ENCODE peak calls at places on chromosomes 13 and 19, in eight cellular contexts. P is AG04450, F is neural crest cell, I is Peyer's patch, X is foreskin fibroblast, G is GM23338, S is heart left ventricle, Y is A673. N is an unnamed sample.

GRCh38 chr19:611506-611869 is 21.8 kb downstream of the HCN2 start:
- DNase-seq in P (peak), F (no peak), I (no peak), X (peak), G (no peak), S (no peak), Y (peak), N (no peak)

GRCh38 chr19:33175886-33176669 is 18.1 kb upstream of the LRP3 start:
- DNase-seq in P (no peak), F (no peak), I (no peak), X (no peak), G (no peak), S (peak), Y (peak), N (peak)

GRCh38 chr13:57843555-57843954 is 212.0 kb downstream of the PCDH17 start:
- DNase-seq in P (no peak), F (no peak), I (no peak), X (no peak), G (no peak), S (no peak), Y (no peak), N (no peak)

GRCh38 chr19:48638831-48639381 is 1.7 kb upstream of the DBP start:
- DNase-seq in P (no peak), F (no peak), I (no peak), X (no peak), G (peak), S (no peak), Y (no peak), N (no peak)

GRCh38 chr13:76903544-76904162 is 17.4 kb upstream of the KCTD12 start:
- DNase-seq in P (peak), F (peak), I (no peak), X (peak), G (peak), S (peak), Y (peak), N (peak)

GRCh38 chr19:6730153-6730804 is 7.1 kb downstream of the GPR108 start:
- DNase-seq in P (no peak), F (no peak), I (peak), X (no peak), G (peak), S (no peak), Y (peak), N (peak)

GRCh38 chr13:40172149-40172591 is 494.3 kb downstream of the FOXO1 start:
- DNase-seq in P (no peak), F (no peak), I (no peak), X (no peak), G (peak), S (no peak), Y (no peak), N (no peak)

GRCh38 chr19:36128392-36128736 is 11.5 kb upstream of the CAPNS1 start:
- DNase-seq in P (no peak), F (no peak), I (peak), X (no peak), G (peak), S (no peak), Y (no peak), N (no peak)

GRCh38 chr19:39448271-39448670 is 2.9 kb downstream of the SUPT5H start:
- DNase-seq in P (no peak), F (no peak), I (no peak), X (peak), G (no peak), S (no peak), Y (no peak), N (no peak)

GRCh38 chr19:41753936-41754529 is 1.3 kb upstream of the CEACAM6 start:
- DNase-seq in P (no peak), F (peak), I (no peak), X (peak), G (peak), S (no peak), Y (peak), N (peak)

GRCh38 chr13:28140433-28141125 is 2.2 kb downstream of the PAN3 start:
- DNase-seq in P (no peak), F (no peak), I (no peak), X (no peak), G (peak), S (no peak), Y (peak), N (no peak)

GRCh38 chr13:113001251-113002140 is 32.5 kb downstream of the MCF2L start:
- DNase-seq in P (no peak), F (peak), I (no peak), X (peak), G (peak), S (no peak), Y (peak), N (peak)

GRCh38 chr13:91426913-91427312 is 28.5 kb downstream of the GPC5 start:
- DNase-seq in P (no peak), F (no peak), I (no peak), X (no peak), G (no peak), S (no peak), Y (no peak), N (no peak)

GRCh38 chr13:102128216-102128800 is 273.5 kb downstream of the FGF14 start:
- DNase-seq in P (no peak), F (no peak), I (no peak), X (peak), G (no peak), S (no peak), Y (peak), N (no peak)

GRCh38 chr13:30792257-30793000 is 57.1 kb downstream of the ALOX5AP start:
- DNase-seq in P (peak), F (no peak), I (peak), X (peak), G (peak), S (peak), Y (no peak), N (peak)

GRCh38 chr13:68304287-68304893 is 1074.3 kb upstream of the PCDH9 start:
- DNase-seq in P (no peak), F (no peak), I (no peak), X (no peak), G (peak), S (no peak), Y (peak), N (no peak)
- TF ChIP-seq CTCF in P (peak), F (peak), I (peak), X (no peak), G (peak), S (peak), Y (peak), N (peak)

GRCh38 chr13:43023244-43023931 is at the start of gene DNAJC15:
- DNase-seq in P (peak), F (peak), I (peak), X (peak), G (peak), S (peak), Y (peak), N (peak)
- TF ChIP-seq CTCF in P (no peak), F (no peak), I (peak), X (no peak), G (no peak), S (no peak), Y (no peak), N (no peak)

DNA sequence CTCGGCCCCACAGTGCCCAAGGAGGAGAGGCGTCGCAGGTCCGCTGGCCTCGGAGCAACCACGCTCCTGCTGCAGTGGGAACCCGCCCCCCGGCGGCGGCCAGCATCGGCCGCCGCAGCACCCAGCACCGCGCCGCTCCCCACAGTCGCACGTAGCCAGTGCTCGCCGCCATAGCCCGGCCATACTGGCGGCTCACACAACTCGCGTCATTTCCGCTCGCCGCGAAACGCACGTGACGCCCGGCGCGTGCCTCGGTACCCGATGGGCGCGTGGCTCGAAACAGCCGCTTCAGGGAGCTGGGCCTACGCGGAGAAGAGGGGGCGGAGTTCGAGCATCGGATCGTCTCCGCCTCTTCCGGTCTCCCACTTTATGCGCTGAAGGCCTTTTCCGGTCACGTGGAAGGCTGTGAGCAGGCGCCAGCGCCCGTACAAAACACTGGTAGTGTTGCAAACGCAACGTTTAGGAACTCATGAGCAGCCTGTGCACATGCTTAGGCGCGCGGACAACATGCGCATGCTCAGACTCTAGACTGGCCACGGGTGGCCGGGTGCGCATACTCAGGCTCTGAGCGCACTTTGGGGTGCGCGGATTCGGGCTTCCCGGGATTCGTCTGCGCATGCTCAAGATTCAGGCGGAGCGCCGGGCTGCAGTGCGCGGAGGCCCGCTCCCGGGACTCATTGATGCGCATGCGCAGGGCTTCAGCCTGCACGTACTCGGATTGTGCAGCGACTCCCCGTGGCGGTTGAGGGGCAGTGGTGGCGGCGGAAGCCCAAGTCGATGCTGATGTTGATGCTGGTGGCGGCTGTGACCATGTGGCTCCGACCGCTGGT is at the start of the genes CATSPERD and LONP1:
- DNase-seq in P (peak), F (peak), I (peak), X (peak), G (peak), S (peak), Y (peak), N (peak)
- TF ChIP-seq CTCF in P (peak), F (peak), I (peak), X (peak), G (peak), S (peak), Y (peak), N (peak)

GRCh38 chr19:13091400-13092161 is 11.1 kb downstream of the LYL1 start:
- DNase-seq in P (no peak), F (no peak), I (no peak), X (peak), G (peak), S (peak), Y (peak), N (peak)
- TF ChIP-seq CTCF in P (no peak), F (no peak), I (no peak), X (no peak), G (no peak), S (no peak), Y (no peak), N (no peak)

DNA sequence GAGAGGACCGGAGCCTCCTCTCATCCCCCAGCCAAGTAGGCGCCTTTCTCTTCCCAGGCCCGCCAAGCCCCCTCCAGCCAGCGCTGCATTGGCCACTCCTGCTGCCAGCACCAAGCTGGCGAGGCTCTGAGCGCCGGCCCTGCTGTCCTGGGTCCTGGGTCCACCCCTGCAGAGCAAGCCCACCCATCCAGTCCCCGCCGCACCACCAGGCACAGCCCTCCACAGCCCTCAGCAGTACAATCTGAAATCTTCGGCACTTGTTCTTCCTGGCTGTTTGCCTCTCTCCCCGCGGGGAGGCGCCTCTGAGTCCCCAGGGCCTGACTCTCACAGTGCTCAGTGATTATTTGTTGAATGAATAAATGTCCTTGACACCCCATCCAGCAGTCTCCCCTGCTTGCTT is 236.4 kb upstream of the SGCG start:
- DNase-seq in P (no peak), F (no peak), I (no peak), X (no peak), G (peak), S (no peak), Y (peak), N (no peak)
- TF ChIP-seq CTCF in P (no peak), F (no peak), I (no peak), X (no peak), G (peak), S (no peak), Y (peak), N (no peak)

DNA sequence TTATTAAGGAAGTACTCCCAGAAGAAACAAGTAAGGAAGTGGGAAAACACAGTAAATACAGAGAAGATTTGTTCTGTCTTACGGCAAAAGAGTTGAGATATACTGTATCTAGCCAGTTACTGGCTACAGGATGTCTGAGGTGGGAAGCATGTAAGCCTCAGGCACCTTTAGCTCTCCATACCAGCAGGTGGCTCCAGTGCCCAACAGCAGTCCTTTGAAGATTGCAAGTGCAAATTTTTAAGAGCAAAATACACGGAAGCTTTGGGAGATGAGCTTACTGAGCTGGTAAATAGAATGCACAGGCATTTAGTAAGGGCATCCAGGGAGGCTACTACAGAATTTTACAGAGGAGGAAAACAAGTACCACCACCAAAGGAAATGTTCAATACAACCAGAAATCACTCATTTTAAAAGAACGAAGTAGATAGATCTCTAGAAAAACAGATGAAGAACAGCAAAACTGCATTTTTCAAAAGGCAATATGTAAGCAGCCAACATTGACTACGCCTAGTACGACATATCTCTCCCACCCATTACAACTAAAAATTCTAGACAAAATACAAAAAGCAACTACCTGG is 57.9 kb upstream of the VSTM2B start:
- DNase-seq in P (no peak), F (no peak), I (no peak), X (no peak), G (peak), S (no peak), Y (peak), N (no peak)
- TF ChIP-seq CTCF in P (peak), F (peak), I (no peak), X (peak), G (peak), S (no peak), Y (peak), N (no peak)